ENCODE peak calls at places on chromosomes 2 and 18, in six cellular contexts. E, Z, P, L, H and O are unnamed samples.

GRCh38 chr2:142980246-142981068 is 103.0 kb downstream of the KYNU start:
- DNase-seq in L (no peak), Z (no peak), H (peak), E (peak), P (no peak), O (peak)

GRCh38 chr2:10864888-10865551 is 46.7 kb upstream of the KCNF1 start:
- DNase-seq in P (no peak), H (no peak), Z (no peak), L (no peak), E (no peak), O (no peak)

GRCh38 chr2:47187124-47187523 is 32.0 kb upstream of the STPG4 start:
- DNase-seq in H (no peak), P (no peak), L (no peak), E (no peak), Z (no peak), O (no peak)

GRCh38 chr2:119352357-119352756 is 14.3 kb downstream of the C2orf76 start:
- DNase-seq in Z (no peak), E (no peak), P (no peak), L (peak), H (peak), O (no peak)

GRCh38 chr2:231642631-231643493 is 50.2 kb downstream of the TEX44 start:
- DNase-seq in E (peak), Z (peak), P (peak), H (peak), L (peak), O (peak)

GRCh38 chr2:47250576-47251403 is 95.7 kb upstream of the STPG4 start:
- DNase-seq in E (no peak), P (no peak), L (no peak), H (peak), Z (no peak), O (no peak)

GRCh38 chr2:98457045-98457696 is 12.5 kb downstream of the INPP4A start:
- DNase-seq in P (no peak), H (peak), Z (no peak), E (peak), L (no peak), O (peak)

GRCh38 chr18:7417742-7418141 is 149.4 kb upstream of the PTPRM start:
- DNase-seq in H (peak), Z (no peak), L (no peak), P (no peak), E (peak), O (peak)

GRCh38 chr2:212995920-212996319 is 155.5 kb downstream of the IKZF2 start:
- DNase-seq in L (no peak), Z (no peak), P (no peak), H (peak), E (no peak), O (peak)

GRCh38 chr18:25727281-25727680 is 363.1 kb downstream of the SS18 start:
- DNase-seq in L (no peak), P (no peak), Z (no peak), E (no peak), H (no peak), O (no peak)

GRCh38 chr18:37937287-37937686 is 371.7 kb upstream of the CELF4 start:
- DNase-seq in H (no peak), Z (no peak), L (no peak), E (no peak), P (no peak), O (no peak)

GRCh38 chr2:119462574-119462973 is 30.9 kb downstream of the TMEM37 start:
- DNase-seq in H (no peak), P (no peak), Z (no peak), E (no peak), L (no peak), O (no peak)

GRCh38 chr2:42167458-42167857 is 1.7 kb upstream of the EML4 start:
- DNase-seq in L (no peak), P (no peak), E (no peak), Z (no peak), H (no peak), O (no peak)

GRCh38 chr18:2304378-2305175 is 266.7 kb downstream of the METTL4 start:
- DNase-seq in E (no peak), L (no peak), P (no peak), Z (no peak), H (peak), O (peak)

GRCh38 chr18:6757966-6758365 is 28.4 kb downstream of the ARHGAP28 start:
- DNase-seq in E (no peak), L (no peak), Z (no peak), P (no peak), H (no peak), O (peak)

GRCh38 chr2:226903179-226903578 is 67.3 kb downstream of the RHBDD1 start:
- DNase-seq in P (no peak), E (peak), Z (no peak), L (no peak), H (peak), O (peak)

GRCh38 chr2:138034536-138034935 is 70.3 kb downstream of the HNMT start:
- DNase-seq in L (no peak), E (no peak), H (peak), P (no peak), Z (no peak), O (no peak)

GRCh38 chr2:23566236-23567142 is 181.5 kb downstream of the KLHL29 start:
- DNase-seq in Z (no peak), P (no peak), L (no peak), E (peak), H (peak), O (peak)

GRCh38 chr2:42112418-42112817 is 56.7 kb upstream of the EML4 start:
- DNase-seq in L (no peak), P (no peak), H (no peak), Z (no peak), E (no peak), O (no peak)

GRCh38 chr2:192394605-192395004 is 199.9 kb upstream of the TMEFF2 start:
- DNase-seq in H (no peak), P (no peak), E (no peak), Z (no peak), L (no peak), O (no peak)

GRCh38 chr18:46152436-46152807 is 48.2 kb downstream of the HAUS1 start:
- DNase-seq in L (no peak), H (peak), Z (no peak), E (no peak), P (no peak), O (peak)

GRCh38 chr18:72830109-72830508 is 37.7 kb downstream of the NETO1 start:
- DNase-seq in P (no peak), Z (no peak), H (peak), L (no peak), E (no peak), O (no peak)

GRCh38 chr2:118085173-118086023 is 2.9 kb upstream of the INSIG2 start:
- DNase-seq in P (no peak), E (no peak), L (no peak), Z (no peak), H (no peak), O (no peak)

GRCh38 chr18:63316612-63317555 is 2.7 kb downstream of the BCL2 start:
- DNase-seq in P (no peak), H (no peak), Z (no peak), L (no peak), E (no peak), O (no peak)

GRCh38 chr18:63318882-63319382 is 637 bp downstream of the BCL2 start:
- DNase-seq in P (no peak), Z (no peak), E (no peak), H (no peak), L (no peak), O (no peak)

GRCh38 chr18:63317982-63318881 is 1.3 kb downstream of the BCL2 start:
- DNase-seq in Z (peak), H (peak), L (peak), P (peak), E (no peak), O (no peak)

GRCh38 chr18:63315879-63316278 is 3.7 kb downstream of the BCL2 start:
- DNase-seq in E (no peak), H (no peak), L (no peak), Z (no peak), P (no peak), O (no peak)

DNA sequence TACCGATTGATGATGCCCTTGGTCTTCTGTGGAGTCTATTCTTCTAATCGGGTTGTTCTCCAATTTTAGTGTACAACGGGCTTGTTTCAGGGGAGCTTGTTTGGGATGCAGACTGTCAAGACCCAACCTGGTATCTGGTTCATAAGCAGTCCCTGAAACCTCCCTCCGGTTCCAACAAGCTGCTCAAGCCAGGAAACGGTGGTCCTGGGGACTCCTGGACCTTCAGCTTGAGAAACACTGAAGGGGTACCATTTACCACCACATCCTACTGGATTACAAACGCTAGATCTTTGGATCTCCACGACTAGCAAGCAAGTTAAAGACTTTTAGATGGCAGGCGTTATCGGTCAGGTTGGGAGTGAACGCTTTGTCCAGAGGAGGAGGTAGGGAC is 2.0 kb downstream of the BCL2 start:
- DNase-seq in L (no peak), E (no peak), Z (no peak), P (no peak), H (no peak), O (no peak)
- H3K4me3 ChIP-seq in L (peak), E (no peak), Z (peak), P (peak), H (no peak), O (peak)

GRCh38 chr18:35139517-35139916 is 98.3 kb downstream of the MAPRE2 start:
- DNase-seq in H (no peak), Z (no peak), L (no peak), P (no peak), E (no peak), O (no peak)

GRCh38 chr18:35134190-35134730 is 93.0 kb downstream of the MAPRE2 start:
- DNase-seq in P (no peak), L (no peak), H (no peak), E (no peak), Z (no peak), O (no peak)

GRCh38 chr18:35138773-35139172 is 97.6 kb downstream of the MAPRE2 start:
- DNase-seq in H (no peak), L (no peak), P (no peak), Z (no peak), E (no peak), O (no peak)

GRCh38 chr18:35137632-35138031 is 96.4 kb downstream of the MAPRE2 start:
- DNase-seq in H (no peak), E (no peak), L (no peak), Z (no peak), P (no peak), O (no peak)

DNA sequence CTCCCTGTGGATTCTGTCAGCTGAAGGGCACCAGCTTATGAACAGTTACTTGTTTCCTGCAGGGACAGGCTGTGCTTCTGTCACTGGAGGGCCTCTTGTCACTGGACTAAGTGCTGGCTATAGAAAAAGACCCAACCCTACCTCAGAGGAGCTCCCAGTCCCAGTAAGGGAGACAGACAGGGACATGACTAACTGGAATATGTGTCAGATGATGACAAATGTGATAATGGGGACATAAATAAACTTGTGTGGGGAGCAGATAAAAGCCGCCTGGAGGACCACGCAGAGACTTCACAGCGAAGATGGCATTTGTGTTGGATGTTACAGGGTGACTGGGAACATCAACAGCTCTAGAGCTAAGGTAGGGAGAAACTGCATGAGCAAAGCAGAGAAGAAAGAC is 95.0 kb downstream of the MAPRE2 start:
- DNase-seq in L (no peak), E (no peak), H (no peak), Z (no peak), P (no peak), O (no peak)
- H3K4me3 ChIP-seq in L (no peak), E (no peak), H (no peak), Z (no peak), P (no peak), O (no peak)

GRCh38 chr2:39243469-39244123 is at the start of gene CDKL4:
- DNase-seq in P (no peak), L (no peak), Z (peak), E (no peak), H (no peak), O (no peak)
- H3K4me3 ChIP-seq in P (peak), L (no peak), Z (peak), E (no peak), H (peak), O (no peak)

DNA sequence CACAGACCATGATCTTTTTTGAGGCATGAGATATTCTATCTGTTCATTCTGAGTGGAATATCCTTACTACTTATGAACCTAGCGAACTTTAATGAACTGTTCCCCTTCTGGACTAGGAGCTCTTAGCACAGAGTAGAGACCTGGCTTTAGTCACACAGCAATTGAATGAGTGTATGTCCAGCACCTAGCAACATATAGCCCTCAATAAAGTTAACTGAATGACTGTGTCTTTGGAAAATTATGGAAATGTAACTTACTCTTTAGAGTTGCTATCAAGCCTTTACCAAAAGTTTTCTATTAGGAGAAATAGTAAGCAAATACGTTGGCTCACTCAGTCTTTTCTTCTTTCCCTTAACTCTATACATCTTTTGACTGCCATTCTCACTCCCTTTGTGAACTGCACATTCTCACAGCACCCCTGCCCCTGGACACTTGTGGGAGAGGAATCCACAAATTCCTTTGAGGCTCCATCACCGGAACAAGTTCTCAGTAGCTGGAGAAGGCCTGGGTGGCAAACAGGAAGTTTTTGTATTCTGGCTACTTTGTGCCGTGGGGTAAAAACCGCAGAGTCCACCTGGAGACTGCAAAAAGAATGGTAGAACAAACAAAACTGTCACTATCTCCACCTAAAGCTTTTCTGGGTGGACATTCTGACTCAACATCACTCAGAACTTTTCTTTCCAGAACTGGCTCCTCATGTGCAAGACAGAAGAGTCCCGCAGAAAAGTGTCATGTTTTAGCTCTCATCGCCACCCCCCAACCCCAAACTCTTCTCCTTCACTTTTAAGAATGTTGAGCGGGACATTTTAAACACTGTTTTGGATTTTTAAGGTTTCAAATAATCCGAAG is 1.1 kb upstream of the UBE2E3 start:
- DNase-seq in H (peak), E (no peak), P (no peak), L (no peak), Z (no peak), O (peak)
- H3K4me3 ChIP-seq in H (peak), E (peak), P (peak), L (peak), Z (peak), O (peak)

GRCh38 chr18:76208632-76209308 is 286.3 kb downstream of the ZNF516 start:
- DNase-seq in P (no peak), Z (no peak), L (no peak), H (no peak), E (no peak), O (no peak)
- H3K4me3 ChIP-seq in P (no peak), Z (no peak), L (no peak), H (no peak), E (no peak), O (no peak)